ENCODE peak calls at places on chromosomes 6 and 20, in eight cellular contexts. N, T, S, B, F, O, R and M are unnamed samples.

GRCh38 chr6:74480561-74480960 is 725.3 kb downstream of the COL12A1 start:
- DNase-seq in O (no peak), F (no peak), T (no peak), S (no peak), R (no peak), N (no peak), B (no peak), M (no peak)

GRCh38 chr20:33099842-33100538 is 20.5 kb downstream of the BPIFB4 start:
- DNase-seq in T (no peak), O (peak), R (no peak), S (no peak), N (no peak), B (peak), F (no peak), M (no peak)

GRCh38 chr6:105920071-105920470 is 166.1 kb upstream of the PRDM1 start:
- DNase-seq in O (peak), N (no peak), R (no peak), F (no peak), B (no peak), T (no peak), S (no peak), M (peak)

GRCh38 chr20:19975436-19975799 is 41.7 kb upstream of the NAA20 start:
- DNase-seq in S (no peak), F (no peak), N (no peak), O (peak), B (no peak), T (no peak), R (peak), M (no peak)

GRCh38 chr20:58518896-58519593 is 3.8 kb upstream of the APCDD1L start:
- DNase-seq in R (peak), F (no peak), B (no peak), N (no peak), S (no peak), T (no peak), O (no peak), M (no peak)

GRCh38 chr20:8616792-8617191 is 452.1 kb upstream of the PLCB4 start:
- DNase-seq in T (no peak), R (no peak), S (no peak), F (no peak), N (no peak), O (no peak), B (no peak), M (no peak)

GRCh38 chr6:128963561-128963960 is 80.6 kb downstream of the LAMA2 start:
- DNase-seq in B (no peak), S (no peak), T (no peak), O (peak), F (no peak), N (no peak), R (no peak), M (no peak)

GRCh38 chr20:33894798-33895197 is 83.7 kb downstream of the CHMP4B start:
- DNase-seq in B (no peak), S (no peak), N (no peak), R (no peak), O (no peak), T (no peak), F (no peak), M (no peak)

GRCh38 chr6:6781172-6781876 is 192.8 kb downstream of the LY86 start:
- DNase-seq in B (no peak), T (no peak), S (no peak), N (no peak), R (no peak), F (no peak), O (peak), M (no peak)

GRCh38 chr20:6768228-6769185 is 1.0 kb downstream of the BMP2 start:
- DNase-seq in F (no peak), T (no peak), N (no peak), R (peak), O (peak), B (no peak), S (no peak), M (no peak)

GRCh38 chr6:130900913-130901312 is 73.7 kb downstream of the SMLR1 start:
- DNase-seq in O (peak), R (no peak), B (no peak), N (no peak), S (no peak), F (no peak), T (no peak), M (no peak)

GRCh38 chr20:49325981-49326380 is 48.1 kb upstream of the ZNFX1 start:
- DNase-seq in F (no peak), S (no peak), R (no peak), N (no peak), O (no peak), T (no peak), B (no peak), M (no peak)

GRCh38 chr20:4490595-4491280 is 231.0 kb upstream of the PRND start:
- DNase-seq in O (no peak), T (no peak), F (no peak), S (no peak), N (no peak), R (no peak), B (no peak), M (no peak)

GRCh38 chr20:10728873-10729670 is 55.3 kb upstream of the JAG1 start:
- DNase-seq in R (no peak), O (no peak), S (no peak), N (no peak), T (no peak), F (no peak), B (no peak), M (no peak)

GRCh38 chr6:28537065-28537464 is 11.4 kb downstream of the GPX5 start:
- DNase-seq in R (no peak), N (no peak), O (no peak), F (no peak), B (no peak), S (no peak), T (no peak), M (peak)

GRCh38 chr6:5302995-5303622 is 41.8 kb downstream of the FARS2 start:
- DNase-seq in N (peak), F (peak), S (peak), T (peak), O (peak), R (no peak), B (peak), M (peak)

GRCh38 chr20:271069-271468 is 13.5 kb downstream of the DEFB132 start:
- DNase-seq in R (no peak), F (no peak), O (no peak), T (no peak), B (no peak), N (no peak), S (no peak), M (no peak)

GRCh38 chr6:138007014-138007472 is 100.2 kb downstream of the PERP start:
- DNase-seq in N (no peak), F (peak), B (peak), T (peak), O (peak), R (no peak), S (no peak), M (peak)

GRCh38 chr20:64201653-64202052 is 37.4 kb downstream of the MYT1 start:
- DNase-seq in S (no peak), N (no peak), B (no peak), R (no peak), T (no peak), F (no peak), O (no peak), M (no peak)

GRCh38 chr6:56334937-56335336 is 87.6 kb upstream of the COL21A1 start:
- DNase-seq in B (no peak), R (no peak), S (no peak), N (no peak), O (peak), F (no peak), T (no peak), M (no peak)

GRCh38 chr20:22404609-22405170 is 179.7 kb downstream of the FOXA2 start:
- DNase-seq in O (no peak), F (no peak), S (no peak), T (no peak), N (no peak), R (no peak), B (no peak), M (no peak)

GRCh38 chr6:98824163-98824906 is 10.0 kb upstream of the POU3F2 start:
- DNase-seq in F (no peak), S (peak), R (no peak), T (no peak), B (no peak), O (no peak), N (no peak), M (no peak)

GRCh38 chr20:29756664-29757063 is 1500.8 kb upstream of the DEFB115 start:
- DNase-seq in S (no peak), O (no peak), T (no peak), B (no peak), R (no peak), F (no peak), N (no peak), M (no peak)

GRCh38 chr6:41071501-41071922 is 644 bp downstream of the OARD1 start:
- DNase-seq in R (no peak), F (no peak), T (no peak), B (peak), N (no peak), O (no peak), S (no peak), M (no peak)

GRCh38 chr6:135600086-135600702 is 102.7 kb upstream of the AHI1 start:
- DNase-seq in R (no peak), B (no peak), F (no peak), T (no peak), O (no peak), N (no peak), S (no peak), M (no peak)

GRCh38 chr6:143529095-143529494 is 17.6 kb upstream of the FUCA2 start:
- DNase-seq in N (no peak), O (no peak), B (no peak), S (no peak), R (no peak), F (no peak), T (no peak), M (no peak)

GRCh38 chr20:63361507-63362425 is 617 bp upstream of the CHRNA4 start:
- DNase-seq in S (no peak), R (no peak), F (no peak), N (no peak), O (no peak), B (no peak), T (no peak), M (peak)

GRCh38 chr6:156933201-156934053 is 156.2 kb downstream of the ARID1B start:
- DNase-seq in O (no peak), S (no peak), T (no peak), F (no peak), B (peak), R (no peak), N (peak), M (no peak)

GRCh38 chr6:148867851-148868250 is 121.0 kb downstream of the UST start:
- DNase-seq in B (no peak), O (peak), R (no peak), T (peak), F (no peak), N (no peak), S (no peak), M (no peak)

GRCh38 chr20:45230631-45231030 is 9.5 kb downstream of the SEMG2 start:
- DNase-seq in O (no peak), B (no peak), N (no peak), R (no peak), S (no peak), F (no peak), T (no peak), M (no peak)

GRCh38 chr6:148147431-148147830 is 195.2 kb upstream of the SASH1 start:
- DNase-seq in O (no peak), F (no peak), B (no peak), R (no peak), N (no peak), S (no peak), T (no peak), M (no peak)

GRCh38 chr20:25863536-25864325 is 167.1 kb upstream of the ZNF337 start:
- DNase-seq in S (peak), O (peak), B (peak), N (no peak), R (no peak), F (no peak), T (no peak), M (no peak)

GRCh38 chr20:23449400-23449799 is 3.3 kb downstream of the CST11 start:
- DNase-seq in R (no peak), N (no peak), B (no peak), F (no peak), T (no peak), S (no peak), O (peak), M (no peak)

GRCh38 chr6:130211697-130212096 is 11.1 kb downstream of the SAMD3 start:
- DNase-seq in O (no peak), N (no peak), B (no peak), F (no peak), T (no peak), R (no peak), S (no peak), M (no peak)

GRCh38 chr6:108581237-108581931 is 20.7 kb downstream of the FOXO3 start:
- DNase-seq in R (peak), S (no peak), O (peak), B (no peak), N (no peak), T (no peak), F (no peak), M (no peak)

GRCh38 chr20:24768977-24769675 is 179.9 kb upstream of the CST7 start:
- DNase-seq in R (no peak), O (no peak), T (no peak), S (peak), B (no peak), F (no peak), N (no peak), M (no peak)

GRCh38 chr20:13338999-13339411 is 117.9 kb downstream of the ISM1 start:
- DNase-seq in T (no peak), S (no peak), N (no peak), F (no peak), R (no peak), B (no peak), O (peak), M (no peak)

GRCh38 chr6:108117427-108118358 is 43.2 kb upstream of the OSTM1 start:
- DNase-seq in R (no peak), B (peak), T (peak), S (no peak), N (no peak), O (peak), F (no peak), M (peak)

GRCh38 chr6:13357551-13358075 is 29.3 kb upstream of the TBC1D7 start:
- DNase-seq in B (peak), T (no peak), S (no peak), O (peak), F (peak), R (no peak), N (no peak), M (no peak)